ENCODE peak calls at places on chromosomes 4 and X, in five cellular contexts. One of them, this sample, is unnamed.

GRCh38 chr4:85787133-85787532 is 312.2 kb downstream of the ARHGAP24 start:
- DNase-seq in ELF-1: no peak
- DNase-seq in left ventricle myocardium superior: no peak
- DNase-seq in cerebellar cortex: no peak
- DNase-seq in fibroblast of the conjunctiva: peak
- DNase-seq in this sample: no peak

GRCh38 chr4:40003986-40004385 is 26.3 kb upstream of the PDS5A start:
- DNase-seq in ELF-1: no peak
- DNase-seq in left ventricle myocardium superior: no peak
- DNase-seq in cerebellar cortex: no peak
- DNase-seq in fibroblast of the conjunctiva: no peak
- DNase-seq in this sample: no peak

GRCh38 chr4:119679251-119679650 is 50.6 kb upstream of the PDE5A start:
- DNase-seq in ELF-1: no peak
- DNase-seq in left ventricle myocardium superior: no peak
- DNase-seq in cerebellar cortex: no peak
- DNase-seq in fibroblast of the conjunctiva: no peak
- DNase-seq in this sample: no peak

GRCh38 chr4:60432911-60433310 is 767.2 kb upstream of the ADGRL3 start:
- DNase-seq in ELF-1: no peak
- DNase-seq in left ventricle myocardium superior: no peak
- DNase-seq in cerebellar cortex: no peak
- DNase-seq in fibroblast of the conjunctiva: no peak
- DNase-seq in this sample: no peak

GRCh38 chrX:9905288-9905687 is 61.9 kb upstream of the CLDN34 start:
- DNase-seq in ELF-1: peak
- DNase-seq in left ventricle myocardium superior: no peak
- DNase-seq in cerebellar cortex: no peak
- DNase-seq in fibroblast of the conjunctiva: no peak
- DNase-seq in this sample: no peak

GRCh38 chrX:30493348-30493747 is 84.2 kb downstream of the TASL start:
- DNase-seq in ELF-1: no peak
- DNase-seq in left ventricle myocardium superior: no peak
- DNase-seq in cerebellar cortex: no peak
- DNase-seq in fibroblast of the conjunctiva: no peak
- DNase-seq in this sample: no peak

GRCh38 chr4:165379662-165380061 is 854 bp downstream of the CPE start:
- DNase-seq in ELF-1: peak
- DNase-seq in left ventricle myocardium superior: peak
- DNase-seq in cerebellar cortex: peak
- DNase-seq in fibroblast of the conjunctiva: no peak
- DNase-seq in this sample: peak

GRCh38 chr4:52643190-52643589 is 15.9 kb downstream of the USP46 start:
- DNase-seq in ELF-1: no peak
- DNase-seq in left ventricle myocardium superior: no peak
- DNase-seq in cerebellar cortex: no peak
- DNase-seq in fibroblast of the conjunctiva: no peak
- DNase-seq in this sample: no peak

GRCh38 chr4:95693594-95693993 is 144.8 kb upstream of the UNC5C start:
- DNase-seq in ELF-1: peak
- DNase-seq in left ventricle myocardium superior: no peak
- DNase-seq in cerebellar cortex: no peak
- DNase-seq in fibroblast of the conjunctiva: no peak
- DNase-seq in this sample: peak

GRCh38 chr4:123411976-123412589 is 15.5 kb downstream of the SPRY1 start:
- DNase-seq in ELF-1: no peak
- DNase-seq in left ventricle myocardium superior: no peak
- DNase-seq in cerebellar cortex: no peak
- DNase-seq in fibroblast of the conjunctiva: no peak
- DNase-seq in this sample: no peak

GRCh38 chr4:182144621-182145359 is 98.4 kb upstream of the TENM3 start:
- DNase-seq in ELF-1: peak
- DNase-seq in left ventricle myocardium superior: peak
- DNase-seq in cerebellar cortex: no peak
- DNase-seq in fibroblast of the conjunctiva: no peak
- DNase-seq in this sample: peak

GRCh38 chr4:2068566-2068965 is 9.4 kb downstream of the NAT8L start:
- DNase-seq in ELF-1: no peak
- DNase-seq in left ventricle myocardium superior: peak
- DNase-seq in cerebellar cortex: no peak
- DNase-seq in fibroblast of the conjunctiva: no peak
- DNase-seq in this sample: no peak

This sample was measured in H9.